ENCODE peak calls at places on chromosomes 2 and 18, in five cellular contexts. L, M, S, G and X are unnamed samples.

GRCh38 chr2:237858294-237859081 is 935 bp upstream of the RAMP1 start:
- DNase-seq in L (peak; percentile 80), M (peak; percentile 76), S (peak; percentile 83), G (peak; percentile 81), X (peak; percentile 83)

GRCh38 chr18:34514238-34514637 is 195.9 kb upstream of the DTNA start:
- DNase-seq in L (no peak), M (no peak), S (peak; percentile 6), G (no peak), X (no peak)

GRCh38 chr2:212905640-212906201 is 245.7 kb downstream of the IKZF2 start:
- DNase-seq in L (peak; percentile 76), M (no peak), S (peak; percentile 25), G (no peak), X (no peak)

GRCh38 chr18:59876310-59876626 is 23.5 kb upstream of the PMAIP1 start:
- DNase-seq in L (no peak), M (no peak), S (no peak), G (no peak), X (no peak)

GRCh38 chr2:10478916-10479315 is 30.8 kb upstream of the ODC1 start:
- DNase-seq in L (no peak), M (no peak), S (no peak), G (no peak), X (no peak)

GRCh38 chr2:61016392-61017002 is 1.0 kb upstream of the PEX13 start:
- DNase-seq in L (no peak), M (no peak), S (peak; percentile 4), G (no peak), X (no peak)

GRCh38 chr18:59918320-59918755 is 18.5 kb downstream of the PMAIP1 start:
- DNase-seq in L (peak; percentile 54), M (peak; percentile 2), S (peak; percentile 55), G (no peak), X (no peak)

GRCh38 chr2:106197878-106198277 is 3.8 kb upstream of the UXS1 start:
- DNase-seq in L (peak; percentile 85), M (no peak), S (peak; percentile 93), G (no peak), X (no peak)

GRCh38 chr2:123513351-123513750 is 511.7 kb upstream of the CNTNAP5 start:
- DNase-seq in L (no peak), M (no peak), S (no peak), G (no peak), X (no peak)

GRCh38 chr2:1691366-1691765 is 52.9 kb downstream of the PXDN start:
- DNase-seq in L (no peak), M (no peak), S (no peak), G (no peak), X (no peak)

GRCh38 chr18:34929336-34929780 is 111.9 kb upstream of the MAPRE2 start:
- DNase-seq in L (peak; percentile 85), M (no peak), S (peak; percentile 54), G (no peak), X (no peak)

GRCh38 chr2:240884221-240884620 is 11.7 kb downstream of the MAB21L4 start:
- DNase-seq in L (no peak), M (no peak), S (no peak), G (no peak), X (no peak)

GRCh38 chr2:3214827-3215404 is 162.7 kb downstream of the EIPR1 start:
- DNase-seq in L (no peak), M (no peak), S (no peak), G (no peak), X (no peak)

GRCh38 chr2:73295751-73296400 is 2.5 kb upstream of the EGR4 start:
- DNase-seq in L (peak; percentile 16), M (no peak), S (no peak), G (no peak), X (no peak)

GRCh38 chr2:63544017-63544627 is 44.2 kb downstream of the WDPCP start:
- DNase-seq in L (peak; percentile 5), M (no peak), S (peak; percentile 33), G (no peak), X (no peak)

GRCh38 chr2:108268001-108268400 is 20.7 kb upstream of the SULT1C2 start:
- DNase-seq in L (peak; percentile 82), M (no peak), S (peak; percentile 86), G (no peak), X (no peak)

GRCh38 chr2:6914829-6915228 is 2.4 kb upstream of the RNF144A start:
- DNase-seq in L (peak; percentile 20), M (no peak), S (peak; percentile 32), G (no peak), X (no peak)

GRCh38 chr2:148184967-148185366 is 164.1 kb downstream of the MBD5 start:
- DNase-seq in L (no peak), M (no peak), S (no peak), G (no peak), X (no peak)

GRCh38 chr2:71670430-71670795 is 217.1 kb downstream of the DYSF start:
- DNase-seq in L (no peak), M (no peak), S (no peak), G (no peak), X (no peak)

GRCh38 chr2:106956879-106957278 is 70.9 kb upstream of the ST6GAL2 start:
- DNase-seq in L (peak; percentile 98), M (no peak), S (peak; percentile 95), G (no peak), X (no peak)

GRCh38 chr2:168534926-168535325 is 78.9 kb downstream of the CERS6 start:
- DNase-seq in L (no peak), M (no peak), S (no peak), G (no peak), X (no peak)

GRCh38 chr2:56287974-56288373 is 104.2 kb downstream of the CCDC85A start:
- DNase-seq in L (peak; percentile 82), M (no peak), S (peak; percentile 55), G (no peak), X (no peak)

GRCh38 chr2:174337337-174338154 is 2.8 kb downstream of the SP9 start:
- DNase-seq in L (peak; percentile 43), M (no peak), S (no peak), G (no peak), X (no peak)

GRCh38 chr2:121359937-121360565 is 75.0 kb upstream of the TFCP2L1 start:
- DNase-seq in L (peak; percentile 13), M (no peak), S (no peak), G (no peak), X (no peak)

GRCh38 chr18:23825978-23826405 is 136.7 kb downstream of the LAMA3 start:
- DNase-seq in L (peak; percentile 61), M (peak; percentile 78), S (peak; percentile 93), G (peak; percentile 78), X (peak; percentile 80)

GRCh38 chr2:128768066-128768465 is 449.4 kb upstream of the HS6ST1 start:
- DNase-seq in L (no peak), M (no peak), S (no peak), G (no peak), X (no peak)

GRCh38 chr2:54081574-54081973 is 33.8 kb upstream of the ACYP2 start:
- DNase-seq in L (no peak), M (no peak), S (no peak), G (no peak), X (no peak)

GRCh38 chr2:150624001-150624401 is 136.5 kb upstream of the RND3 start:
- DNase-seq in L (peak; percentile 9), M (no peak), S (peak; percentile 16), G (no peak), X (no peak)

GRCh38 chr18:50623694-50624352 is 63.9 kb downstream of the MAPK4 start:
- DNase-seq in L (no peak), M (no peak), S (no peak), G (no peak), X (no peak)

GRCh38 chr2:40625849-40626248 is 174.0 kb upstream of the SLC8A1 start:
- DNase-seq in L (peak; percentile 76), M (no peak), S (peak; percentile 75), G (no peak), X (no peak)

GRCh38 chr18:54284535-54284934 is 15.2 kb downstream of the POLI start:
- DNase-seq in L (no peak), M (no peak), S (no peak), G (no peak), X (no peak)

GRCh38 chr2:69242651-69243051 is 144.4 kb downstream of the GFPT1 start:
- DNase-seq in L (peak; percentile 68), M (no peak), S (peak; percentile 59), G (no peak), X (no peak)

GRCh38 chr2:195533771-195534642 is 123.0 kb upstream of the SLC39A10 start:
- DNase-seq in L (peak; percentile 94), M (peak; percentile 51), S (peak; percentile 94), G (peak; percentile 70), X (peak; percentile 69)

GRCh38 chr2:55232863-55233657 is 572 bp downstream of the RPS27A start:
- DNase-seq in L (peak; percentile 22), M (no peak), S (peak; percentile 35), G (no peak), X (peak; percentile 19)